ENCODE peak calls at places on chromosome 2, in five cellular contexts. D is skeletal muscle cell; T is activated CD4-positive, CD25-positive, alpha-beta regulatory T cell treated with anti-CD3 and anti-CD28 coated beads, Interleukin-2, amount 50 U/mL, for 72 hours; U is left lung; Q is COR-L47. W is an unnamed sample.
A peak's percentile ranks its signal among the peaks of the same experiment; 100 is the strongest.

GRCh38 chr2:192267484-192267883 is 72.8 kb upstream of the TMEFF2 start:
- DNase-seq in U (no peak), D (peak; percentile 66), Q (no peak), T (no peak), W (no peak)

GRCh38 chr2:207165121-207166038 is at the start of gene KLF7:
- DNase-seq in T (peak; percentile 62), U (peak; percentile 83), Q (no peak), D (no peak), W (peak; percentile 59)

GRCh38 chr2:216733046-216733445 is 37.7 kb upstream of the IGFBP5 start:
- DNase-seq in U (no peak), D (no peak), Q (no peak), T (no peak), W (no peak)

GRCh38 chr2:66899109-66899508 is 464.2 kb downstream of the MEIS1 start:
- DNase-seq in Q (no peak), T (no peak), U (no peak), D (no peak), W (no peak)

GRCh38 chr2:130865401-130865800 is 28.7 kb downstream of the ARHGEF4 start:
- DNase-seq in Q (no peak), U (no peak), D (no peak), T (no peak), W (no peak)

GRCh38 chr2:48510329-48510728 is 19.6 kb upstream of the STON1 start:
- DNase-seq in Q (no peak), D (peak; percentile 27), U (no peak), T (no peak), W (no peak)

GRCh38 chr2:204984421-204984925 is 439.2 kb downstream of the PARD3B start:
- DNase-seq in Q (no peak), U (no peak), T (no peak), D (peak; percentile 0), W (no peak)

GRCh38 chr2:239898292-239898925 is 126.7 kb downstream of the NDUFA10 start:
- DNase-seq in U (peak; percentile 41), Q (no peak), D (no peak), T (no peak), W (no peak)

GRCh38 chr2:174336403-174337336 is 1.9 kb downstream of the SP9 start:
- DNase-seq in U (peak; percentile 86), D (no peak), T (peak; percentile 43), Q (peak; percentile 81), W (peak; percentile 62)

GRCh38 chr2:81675651-81676050 is 1371.1 kb upstream of the LRRTM1 start:
- DNase-seq in D (no peak), U (no peak), Q (no peak), T (no peak), W (no peak)

GRCh38 chr2:20465716-20466391 is 19.0 kb downstream of the RHOB start:
- DNase-seq in D (no peak), U (no peak), T (no peak), Q (peak; percentile 84), W (peak; percentile 17)

GRCh38 chr2:200585730-200586643 is at the start of gene AOX1:
- DNase-seq in U (peak; percentile 89), Q (no peak), D (no peak), T (no peak), W (no peak)

GRCh38 chr2:163370169-163370886 is 365.5 kb downstream of the FIGN start:
- DNase-seq in T (no peak), Q (peak; percentile 30), U (no peak), D (no peak), W (no peak)

GRCh38 chr2:28232267-28232666 is 160.4 kb upstream of the FOSL2 start:
- DNase-seq in Q (no peak), U (no peak), D (no peak), T (no peak), W (no peak)

W was measured in NCI-H1092 treated with DMSO at 0.1 percent for 48 hours.